ENCODE peak calls at places on chromosomes 13 and 19, in five cellular contexts. One of them, this sample, is unnamed.

GRCh38 chr13:27533155-27533643 is 82.8 kb upstream of the MTIF3 start:
- DNase-seq in GM04503: no peak
- DNase-seq in GF-D8: no peak
- DNase-seq in mucosa of gallbladder: peak; percentile 89
- DNase-seq in activated CD4-positive, alpha-beta T cell treated with anti-CD3 and anti-CD28 coated beads, Interleukin-2, amount 50 U/mL, for 1 hour: peak; percentile 44
- DNase-seq in this sample: peak; percentile 86

GRCh38 chr19:58228584-58229254 is at the start of gene ZNF544:
- DNase-seq in mucosa of gallbladder: peak; percentile 80
- DNase-seq in activated CD4-positive, alpha-beta T cell treated with anti-CD3 and anti-CD28 coated beads, Interleukin-2, amount 50 U/mL, for 1 hour: peak; percentile 37
- DNase-seq in GF-D8: peak; percentile 62
- DNase-seq in GM04503: peak; percentile 18
- DNase-seq in this sample: peak; percentile 88

GRCh38 chr19:41064974-41065569 is 23.2 kb upstream of the CYP2A13 start:
- DNase-seq in activated CD4-positive, alpha-beta T cell treated with anti-CD3 and anti-CD28 coated beads, Interleukin-2, amount 50 U/mL, for 1 hour: no peak
- DNase-seq in GF-D8: no peak
- DNase-seq in mucosa of gallbladder: no peak
- DNase-seq in GM04503: no peak
- DNase-seq in this sample: no peak

GRCh38 chr19:44772969-44773368 is 4.7 kb upstream of the CBLC start:
- DNase-seq in activated CD4-positive, alpha-beta T cell treated with anti-CD3 and anti-CD28 coated beads, Interleukin-2, amount 50 U/mL, for 1 hour: no peak
- DNase-seq in mucosa of gallbladder: no peak
- DNase-seq in GM04503: no peak
- DNase-seq in GF-D8: no peak
- DNase-seq in this sample: no peak

GRCh38 chr19:17121736-17122293 is 46.2 kb downstream of the MYO9B start:
- DNase-seq in activated CD4-positive, alpha-beta T cell treated with anti-CD3 and anti-CD28 coated beads, Interleukin-2, amount 50 U/mL, for 1 hour: no peak
- DNase-seq in GM04503: no peak
- DNase-seq in mucosa of gallbladder: no peak
- DNase-seq in GF-D8: no peak
- DNase-seq in this sample: no peak

GRCh38 chr13:84997858-84998257 is 801.4 kb downstream of the SLITRK6 start:
- DNase-seq in GM04503: no peak
- DNase-seq in mucosa of gallbladder: no peak
- DNase-seq in activated CD4-positive, alpha-beta T cell treated with anti-CD3 and anti-CD28 coated beads, Interleukin-2, amount 50 U/mL, for 1 hour: no peak
- DNase-seq in GF-D8: no peak
- DNase-seq in this sample: no peak

GRCh38 chr19:8681345-8682021 is 17.1 kb downstream of the ACTL9 start:
- DNase-seq in activated CD4-positive, alpha-beta T cell treated with anti-CD3 and anti-CD28 coated beads, Interleukin-2, amount 50 U/mL, for 1 hour: no peak
- DNase-seq in mucosa of gallbladder: no peak
- DNase-seq in GF-D8: no peak
- DNase-seq in GM04503: no peak
- DNase-seq in this sample: no peak

GRCh38 chr13:69324109-69324886 is 783.3 kb upstream of the ATXN8OS start:
- DNase-seq in GF-D8: peak; percentile 25
- DNase-seq in GM04503: no peak
- DNase-seq in activated CD4-positive, alpha-beta T cell treated with anti-CD3 and anti-CD28 coated beads, Interleukin-2, amount 50 U/mL, for 1 hour: no peak
- DNase-seq in mucosa of gallbladder: no peak
- DNase-seq in this sample: no peak

GRCh38 chr19:46626441-46626840 is 1.6 kb upstream of the PTGIR start:
- DNase-seq in GF-D8: no peak
- DNase-seq in GM04503: no peak
- DNase-seq in activated CD4-positive, alpha-beta T cell treated with anti-CD3 and anti-CD28 coated beads, Interleukin-2, amount 50 U/mL, for 1 hour: no peak
- DNase-seq in mucosa of gallbladder: no peak
- DNase-seq in this sample: no peak

GRCh38 chr13:106145997-106146864 is 389.2 kb downstream of the EFNB2 start:
- DNase-seq in GM04503: no peak
- DNase-seq in GF-D8: no peak
- DNase-seq in activated CD4-positive, alpha-beta T cell treated with anti-CD3 and anti-CD28 coated beads, Interleukin-2, amount 50 U/mL, for 1 hour: no peak
- DNase-seq in mucosa of gallbladder: no peak
- DNase-seq in this sample: no peak

GRCh38 chr13:63838366-63839110 is 2422.9 kb upstream of the PCDH20 start:
- DNase-seq in GM04503: no peak
- DNase-seq in mucosa of gallbladder: no peak
- DNase-seq in activated CD4-positive, alpha-beta T cell treated with anti-CD3 and anti-CD28 coated beads, Interleukin-2, amount 50 U/mL, for 1 hour: no peak
- DNase-seq in GF-D8: no peak
- DNase-seq in this sample: no peak

GRCh38 chr19:17952041-17952976 is 14.6 kb upstream of the KCNN1 start:
- DNase-seq in GM04503: no peak
- DNase-seq in mucosa of gallbladder: no peak
- DNase-seq in activated CD4-positive, alpha-beta T cell treated with anti-CD3 and anti-CD28 coated beads, Interleukin-2, amount 50 U/mL, for 1 hour: no peak
- DNase-seq in GF-D8: no peak
- DNase-seq in this sample: no peak

GRCh38 chr19:31054430-31054829 is 294.8 kb downstream of the TSHZ3 start:
- DNase-seq in GM04503: no peak
- DNase-seq in GF-D8: no peak
- DNase-seq in activated CD4-positive, alpha-beta T cell treated with anti-CD3 and anti-CD28 coated beads, Interleukin-2, amount 50 U/mL, for 1 hour: peak; percentile 27
- DNase-seq in mucosa of gallbladder: no peak
- DNase-seq in this sample: no peak

GRCh38 chr19:42396248-42396541 is 6.1 kb upstream of the CNFN start:
- DNase-seq in GM04503: no peak
- DNase-seq in mucosa of gallbladder: no peak
- DNase-seq in GF-D8: peak; percentile 80
- DNase-seq in activated CD4-positive, alpha-beta T cell treated with anti-CD3 and anti-CD28 coated beads, Interleukin-2, amount 50 U/mL, for 1 hour: no peak
- DNase-seq in this sample: no peak

GRCh38 chr19:30228726-30229523 is 143.3 kb upstream of the ZNF536 start:
- DNase-seq in GM04503: no peak
- DNase-seq in activated CD4-positive, alpha-beta T cell treated with anti-CD3 and anti-CD28 coated beads, Interleukin-2, amount 50 U/mL, for 1 hour: no peak
- DNase-seq in mucosa of gallbladder: no peak
- DNase-seq in GF-D8: no peak
- DNase-seq in this sample: no peak

GRCh38 chr13:46176756-46177155 is 5.2 kb downstream of the LCP1 start:
- DNase-seq in GM04503: no peak
- DNase-seq in mucosa of gallbladder: peak; percentile 31
- DNase-seq in GF-D8: peak; percentile 99
- DNase-seq in activated CD4-positive, alpha-beta T cell treated with anti-CD3 and anti-CD28 coated beads, Interleukin-2, amount 50 U/mL, for 1 hour: no peak
- DNase-seq in this sample: no peak

GRCh38 chr19:16262618-16263017 is 62.0 kb upstream of the KLF2 start:
- DNase-seq in GM04503: no peak
- DNase-seq in activated CD4-positive, alpha-beta T cell treated with anti-CD3 and anti-CD28 coated beads, Interleukin-2, amount 50 U/mL, for 1 hour: no peak
- DNase-seq in mucosa of gallbladder: peak; percentile 86
- DNase-seq in GF-D8: no peak
- DNase-seq in this sample: no peak

GRCh38 chr13:109971006-109971744 is 184.8 kb upstream of the IRS2 start:
- DNase-seq in activated CD4-positive, alpha-beta T cell treated with anti-CD3 and anti-CD28 coated beads, Interleukin-2, amount 50 U/mL, for 1 hour: no peak
- DNase-seq in GM04503: peak; percentile 34
- DNase-seq in GF-D8: no peak
- DNase-seq in mucosa of gallbladder: no peak
- DNase-seq in this sample: no peak

GRCh38 chr13:113616281-113616906 is 31.8 kb downstream of the TFDP1 start:
- DNase-seq in GF-D8: peak; percentile 98
- DNase-seq in mucosa of gallbladder: peak; percentile 30
- DNase-seq in activated CD4-positive, alpha-beta T cell treated with anti-CD3 and anti-CD28 coated beads, Interleukin-2, amount 50 U/mL, for 1 hour: no peak
- DNase-seq in GM04503: no peak
- DNase-seq in this sample: no peak

GRCh38 chr13:23365652-23366051 is 67.8 kb downstream of the SACS start:
- DNase-seq in mucosa of gallbladder: no peak
- DNase-seq in activated CD4-positive, alpha-beta T cell treated with anti-CD3 and anti-CD28 coated beads, Interleukin-2, amount 50 U/mL, for 1 hour: no peak
- DNase-seq in GF-D8: no peak
- DNase-seq in GM04503: no peak
- DNase-seq in this sample: no peak

GRCh38 chr13:41658057-41658642 is 200.8 kb downstream of the RGCC start:
- DNase-seq in mucosa of gallbladder: no peak
- DNase-seq in GF-D8: no peak
- DNase-seq in GM04503: no peak
- DNase-seq in activated CD4-positive, alpha-beta T cell treated with anti-CD3 and anti-CD28 coated beads, Interleukin-2, amount 50 U/mL, for 1 hour: no peak
- DNase-seq in this sample: no peak

GRCh38 chr19:53333071-53333465 is 481 bp upstream of the ZNF845 start:
- DNase-seq in GF-D8: no peak
- DNase-seq in activated CD4-positive, alpha-beta T cell treated with anti-CD3 and anti-CD28 coated beads, Interleukin-2, amount 50 U/mL, for 1 hour: peak; percentile 10
- DNase-seq in GM04503: peak; percentile 19
- DNase-seq in mucosa of gallbladder: peak; percentile 15
- DNase-seq in this sample: no peak

GRCh38 chr19:17757125-17757524 is 5.8 kb downstream of the FCHO1 start:
- DNase-seq in mucosa of gallbladder: peak; percentile 88
- DNase-seq in GM04503: no peak
- DNase-seq in activated CD4-positive, alpha-beta T cell treated with anti-CD3 and anti-CD28 coated beads, Interleukin-2, amount 50 U/mL, for 1 hour: no peak
- DNase-seq in GF-D8: no peak
- DNase-seq in this sample: peak; percentile 62

GRCh38 chr19:3358919-3359849 is 7.2 kb upstream of the NFIC start:
- DNase-seq in activated CD4-positive, alpha-beta T cell treated with anti-CD3 and anti-CD28 coated beads, Interleukin-2, amount 50 U/mL, for 1 hour: peak; percentile 67
- DNase-seq in GF-D8: no peak
- DNase-seq in GM04503: no peak
- DNase-seq in mucosa of gallbladder: peak; percentile 63
- DNase-seq in this sample: peak; percentile 37

GRCh38 chr19:18408053-18408476 is 10.6 kb upstream of the LRRC25 start:
- DNase-seq in activated CD4-positive, alpha-beta T cell treated with anti-CD3 and anti-CD28 coated beads, Interleukin-2, amount 50 U/mL, for 1 hour: no peak
- DNase-seq in GM04503: no peak
- DNase-seq in GF-D8: peak; percentile 35
- DNase-seq in mucosa of gallbladder: no peak
- DNase-seq in this sample: peak; percentile 52

GRCh38 chr19:34282611-34283519 is 28.5 kb downstream of the GARRE1 start:
- DNase-seq in GM04503: no peak
- DNase-seq in activated CD4-positive, alpha-beta T cell treated with anti-CD3 and anti-CD28 coated beads, Interleukin-2, amount 50 U/mL, for 1 hour: no peak
- DNase-seq in GF-D8: no peak
- DNase-seq in mucosa of gallbladder: no peak
- DNase-seq in this sample: peak; percentile 17

GRCh38 chr13:33312150-33312908 is 26.8 kb upstream of the STARD13 start:
- DNase-seq in GM04503: no peak
- DNase-seq in mucosa of gallbladder: no peak
- DNase-seq in activated CD4-positive, alpha-beta T cell treated with anti-CD3 and anti-CD28 coated beads, Interleukin-2, amount 50 U/mL, for 1 hour: no peak
- DNase-seq in GF-D8: no peak
- DNase-seq in this sample: no peak

GRCh38 chr13:91498298-91498697 is 99.9 kb downstream of the GPC5 start:
- DNase-seq in mucosa of gallbladder: no peak
- DNase-seq in activated CD4-positive, alpha-beta T cell treated with anti-CD3 and anti-CD28 coated beads, Interleukin-2, amount 50 U/mL, for 1 hour: no peak
- DNase-seq in GM04503: no peak
- DNase-seq in GF-D8: no peak
- DNase-seq in this sample: no peak

GRCh38 chr19:37329686-37330085 is 41.2 kb upstream of the ZNF527 start:
- DNase-seq in GF-D8: no peak
- DNase-seq in mucosa of gallbladder: no peak
- DNase-seq in activated CD4-positive, alpha-beta T cell treated with anti-CD3 and anti-CD28 coated beads, Interleukin-2, amount 50 U/mL, for 1 hour: no peak
- DNase-seq in GM04503: no peak
- DNase-seq in this sample: no peak

GRCh38 chr13:113796948-113797676 is 38.1 kb downstream of the TMEM255B start:
- DNase-seq in GF-D8: no peak
- DNase-seq in mucosa of gallbladder: no peak
- DNase-seq in activated CD4-positive, alpha-beta T cell treated with anti-CD3 and anti-CD28 coated beads, Interleukin-2, amount 50 U/mL, for 1 hour: no peak
- DNase-seq in GM04503: no peak
- DNase-seq in this sample: no peak

GRCh38 chr13:94896238-94896637 is 183.9 kb upstream of the SOX21 start:
- DNase-seq in GF-D8: no peak
- DNase-seq in mucosa of gallbladder: no peak
- DNase-seq in GM04503: no peak
- DNase-seq in activated CD4-positive, alpha-beta T cell treated with anti-CD3 and anti-CD28 coated beads, Interleukin-2, amount 50 U/mL, for 1 hour: no peak
- DNase-seq in this sample: no peak